ENCODE peak calls at places on chromosomes 7 and 10, in ten cellular contexts. G, S, M, J, N, A, Y, R, W and E are unnamed samples.

GRCh38 chr7:158549834-158550700 is 37.6 kb downstream of the PTPRN2 start:
- DNase-seq in J (no peak), A (no peak), S (no peak), Y (no peak), M (no peak), G (no peak), W (no peak), R (no peak), N (no peak), E (no peak)

GRCh38 chr7:84200859-84201258 is 6.3 kb upstream of the SEMA3A start:
- DNase-seq in M (no peak), A (no peak), G (no peak), R (no peak), Y (no peak), S (no peak), W (no peak), J (no peak), N (no peak), E (no peak)

GRCh38 chr7:146700015-146700560 is 583.5 kb downstream of the CNTNAP2 start:
- DNase-seq in S (no peak), A (no peak), G (no peak), R (no peak), N (no peak), Y (no peak), M (no peak), W (no peak), J (no peak), E (no peak)

GRCh38 chr7:100119701-100120517 is 475 bp downstream of the CNPY4 start:
- DNase-seq in J (peak; percentile 46), M (peak; percentile 80), W (peak; percentile 55), G (peak; percentile 89), S (peak; percentile 45), A (peak; percentile 68), R (no peak), Y (peak; percentile 78), N (peak; percentile 68), E (no peak)

GRCh38 chr7:151715661-151716338 is 161.1 kb downstream of the PRKAG2 start:
- DNase-seq in M (no peak), N (no peak), W (no peak), J (no peak), S (peak; percentile 68), R (no peak), Y (no peak), G (peak; percentile 59), A (peak; percentile 46), E (no peak)

GRCh38 chr10:44898665-44899064 is 12.5 kb upstream of the TMEM72 start:
- DNase-seq in R (no peak), Y (no peak), J (no peak), G (no peak), S (peak; percentile 16), W (no peak), N (no peak), M (no peak), A (no peak), E (no peak)

GRCh38 chr7:8064828-8065227 is 96.2 kb downstream of the GLCCI1 start:
- DNase-seq in A (no peak), M (no peak), Y (no peak), G (no peak), R (no peak), W (peak; percentile 57), J (no peak), N (no peak), S (no peak), E (no peak)

GRCh38 chr7:47693161-47693740 is 111.3 kb upstream of the TNS3 start:
- DNase-seq in J (no peak), Y (no peak), R (no peak), N (no peak), A (no peak), W (no peak), M (no peak), S (no peak), G (no peak), E (no peak)

GRCh38 chr7:36600869-36601530 is 123.3 kb downstream of the AOAH start:
- DNase-seq in R (no peak), M (no peak), A (no peak), N (peak; percentile 71), Y (no peak), J (no peak), G (no peak), W (peak; percentile 67), S (peak; percentile 51), E (no peak)

GRCh38 chr7:79820387-79820786 is 314.2 kb upstream of the GNAI1 start:
- DNase-seq in R (no peak), Y (no peak), J (peak; percentile 1), S (peak; percentile 30), W (peak; percentile 84), A (peak; percentile 26), G (no peak), M (no peak), N (peak; percentile 10), E (no peak)

GRCh38 chr10:109103278-109103677 is 820.0 kb downstream of the XPNPEP1 start:
- DNase-seq in A (no peak), R (no peak), M (no peak), Y (no peak), G (no peak), N (no peak), J (no peak), S (peak; percentile 80), W (no peak), E (no peak)

GRCh38 chr7:141456298-141456697 is 94.9 kb upstream of the AGK start:
- DNase-seq in W (no peak), J (no peak), Y (no peak), A (no peak), S (no peak), N (peak; percentile 17), G (no peak), R (no peak), M (no peak), E (no peak)

GRCh38 chr10:6746782-6747181 is 166.7 kb upstream of the PRKCQ start:
- DNase-seq in S (no peak), Y (no peak), R (no peak), M (no peak), N (no peak), G (no peak), W (no peak), A (no peak), J (no peak), E (no peak)

GRCh38 chr10:102780246-102780645 is 36.5 kb downstream of the WBP1L start:
- DNase-seq in M (no peak), Y (no peak), A (no peak), R (no peak), J (no peak), W (no peak), N (peak; percentile 78), S (no peak), G (no peak), E (no peak)

DNA sequence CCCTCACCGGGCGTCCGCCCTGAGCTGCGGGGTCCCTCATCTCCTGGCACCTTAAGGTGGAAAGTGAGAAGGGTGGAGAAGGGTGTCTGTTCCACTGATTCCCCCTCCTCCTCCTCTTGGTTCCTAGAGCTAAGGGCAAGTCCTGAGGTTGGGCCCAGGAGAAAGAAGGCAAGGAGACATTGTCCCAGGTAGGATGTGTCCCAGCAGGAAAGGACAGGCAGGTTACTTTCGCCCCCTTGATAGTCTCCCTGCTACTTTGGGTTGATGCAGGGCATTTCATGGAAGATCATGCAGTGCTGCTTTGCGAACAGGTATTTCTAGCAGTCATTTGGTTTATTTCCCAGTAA is 582 bp downstream of the STEAP2 start:
- DNase-seq in J (no peak), A (no peak), R (no peak), G (no peak), W (no peak), S (no peak), Y (no peak), N (peak; percentile 8), M (no peak), E (no peak)
- H3K27ac ChIP-seq in J (peak overlapping the region; percentile 86), A (peak overlapping the region; percentile 89), R (no peak overlapping the region), G (no peak overlapping the region), W (no peak overlapping the region), S (peak overlapping the region; percentile 55), Y (no peak overlapping the region), N (no peak overlapping the region), M (peak overlapping the region; percentile 84), E (peak overlapping the region; percentile 81)

GRCh38 chr10:57925045-57925444 is 342.6 kb downstream of the IPMK start:
- DNase-seq in S (no peak), A (peak; percentile 9), R (no peak), Y (no peak), M (no peak), W (no peak), J (no peak), G (no peak), N (no peak), E (no peak)
- H3K27ac ChIP-seq in S (no peak overlapping the region), A (no peak overlapping the region), R (no peak overlapping the region), Y (no peak overlapping the region), M (no peak overlapping the region), W (no peak overlapping the region), J (no peak overlapping the region), G (no peak overlapping the region), N (no peak overlapping the region), E (no peak overlapping the region)

GRCh38 chr7:92851732-92852131 is 15.4 kb upstream of the CDK6 start:
- DNase-seq in A (no peak), W (no peak), Y (no peak), M (no peak), G (no peak), J (no peak), S (no peak), N (no peak), R (no peak), E (no peak)
- H3K27ac ChIP-seq in A (no peak overlapping the region), W (no peak overlapping the region), Y (no peak overlapping the region), M (no peak overlapping the region), G (no peak overlapping the region), J (no peak overlapping the region), S (no peak overlapping the region), N (no peak overlapping the region), R (no peak overlapping the region), E (no peak overlapping the region)

GRCh38 chr7:135672560-135673359 is 10.4 kb downstream of the STMP1 start:
- DNase-seq in J (no peak), N (peak; percentile 55), W (peak; percentile 80), Y (no peak), G (peak; percentile 78), S (peak; percentile 21), M (no peak), R (no peak), A (no peak), E (no peak)

GRCh38 chr7:135666836-135667235 is 4.5 kb downstream of the STMP1 start:
- DNase-seq in A (no peak), R (no peak), N (no peak), M (no peak), S (no peak), G (no peak), J (no peak), Y (no peak), W (no peak), E (no peak)

GRCh38 chr7:135670179-135670578 is 7.9 kb downstream of the STMP1 start:
- DNase-seq in J (no peak), S (no peak), A (no peak), M (no peak), Y (no peak), R (no peak), N (peak; percentile 64), W (peak; percentile 69), G (no peak), E (no peak)

GRCh38 chr7:135673360-135673706 is 11.0 kb downstream of the STMP1 start:
- DNase-seq in R (no peak), N (no peak), S (no peak), J (no peak), W (no peak), G (no peak), Y (no peak), M (no peak), A (no peak), E (no peak)

DNA sequence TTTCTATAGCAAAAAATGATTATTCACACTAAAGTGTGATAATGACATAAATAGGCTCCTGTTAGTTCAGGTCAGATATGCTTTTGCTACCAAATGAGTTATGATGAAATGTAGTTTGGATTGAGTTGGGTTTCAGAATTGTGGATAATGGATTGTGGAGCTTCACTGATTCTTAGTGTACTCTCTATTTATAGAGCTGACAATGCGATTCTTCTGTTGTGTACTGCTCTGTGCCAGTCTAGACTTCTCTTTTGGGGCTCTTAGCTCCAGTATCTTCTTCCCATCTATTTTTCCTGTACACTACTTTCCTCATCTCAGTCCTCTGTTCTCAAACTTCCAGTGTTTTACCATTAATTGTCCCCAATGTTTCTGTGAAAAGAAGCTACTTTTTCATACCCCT is 7.5 kb downstream of the STMP1 start:
- DNase-seq in Y (no peak), S (no peak), A (no peak), J (no peak), G (no peak), W (no peak), N (no peak), R (no peak), M (no peak), E (no peak)
- H3K27ac ChIP-seq in Y (peak overlapping the region; percentile 67), S (no peak overlapping the region), A (no peak overlapping the region), J (no peak overlapping the region), G (peak overlapping the region; percentile 29), W (peak overlapping the region; percentile 56), N (no peak overlapping the region), R (no peak overlapping the region), M (peak overlapping the region; percentile 51), E (peak overlapping the region; percentile 36)